ENCODE peak calls at places on chromosomes 16 and 17, in four cellular contexts. C is A549, I is HepG2, L is H1. N is an unnamed sample.

GRCh38 chr16:2904922-2905240 is 6.8 kb upstream of the FLYWCH1 start:
- DNase-seq in C (no peak), I (no peak), L (no peak), N (no peak)

GRCh38 chr16:79897444-79898146 is 297.1 kb upstream of the MAF start:
- DNase-seq in C (peak; percentile 44), I (peak; percentile 94), L (no peak), N (no peak)

GRCh38 chr16:56985962-56986360 is 3.4 kb upstream of the NLRC5 start:
- DNase-seq in C (no peak), I (no peak), L (no peak), N (no peak)

GRCh38 chr16:82773018-82773417 is 146.2 kb downstream of the CDH13 start:
- DNase-seq in C (no peak), I (no peak), L (no peak), N (no peak)

GRCh38 chr16:67028167-67028554 is 788 bp upstream of the CBFB start:
- DNase-seq in C (no peak), I (no peak), L (no peak), N (no peak)

GRCh38 chr16:10523025-10523424 is 57.4 kb downstream of the EMP2 start:
- DNase-seq in C (no peak), I (no peak), L (no peak), N (no peak)

GRCh38 chr17:1762906-1763829 is 1.3 kb downstream of the SERPINF1 start:
- DNase-seq in C (peak; percentile 38), I (peak; percentile 99), L (peak; percentile 64), N (no peak)

GRCh38 chr16:89093602-89094251 is at the start of gene ACSF3:
- DNase-seq in C (peak; percentile 60), I (no peak), L (peak; percentile 71), N (no peak)

GRCh38 chr16:77816293-77816692 is 27.9 kb downstream of the VAT1L start:
- DNase-seq in C (no peak), I (no peak), L (no peak), N (no peak)

GRCh38 chr17:82226809-82227628 is 1.8 kb upstream of the SLC16A3 start:
- DNase-seq in C (no peak), I (no peak), L (no peak), N (no peak)

GRCh38 chr17:33277436-33278100 is 15.5 kb downstream of the ASIC2 start:
- DNase-seq in C (no peak), I (no peak), L (no peak), N (no peak)

GRCh38 chr17:7191571-7192270 is 12.6 kb upstream of the ASGR1 start:
- DNase-seq in C (peak; percentile 51), I (peak; percentile 50), L (peak; percentile 86), N (no peak)

GRCh38 chr16:52592778-52593177 is 45.8 kb upstream of the TOX3 start:
- DNase-seq in C (no peak), I (no peak), L (no peak), N (no peak)

GRCh38 chr17:52148969-52149351 is 9.6 kb downstream of the CA10 start:
- DNase-seq in C (no peak), I (no peak), L (no peak), N (no peak)

GRCh38 chr17:4475001-4475400 is 23.7 kb upstream of the SPNS2 start:
- DNase-seq in C (no peak), I (no peak), L (no peak), N (no peak)

GRCh38 chr17:4474093-4474492 is 24.6 kb upstream of the SPNS2 start:
- DNase-seq in C (no peak), I (no peak), L (no peak), N (no peak)

GRCh38 chr17:4475463-4475862 is 23.2 kb upstream of the SPNS2 start:
- DNase-seq in C (no peak), I (no peak), L (no peak), N (no peak)

GRCh38 chr17:4469552-4469951 is 29.1 kb upstream of the SPNS2 start:
- DNase-seq in C (no peak), I (no peak), L (no peak), N (no peak)

GRCh38 chr17:4472281-4472680 is 26.4 kb upstream of the SPNS2 start:
- DNase-seq in C (no peak), I (no peak), L (no peak), N (no peak)
- TF ChIP-seq KDM1A in C (no peak), I (no peak), L (no peak), N (no peak)

DNA sequence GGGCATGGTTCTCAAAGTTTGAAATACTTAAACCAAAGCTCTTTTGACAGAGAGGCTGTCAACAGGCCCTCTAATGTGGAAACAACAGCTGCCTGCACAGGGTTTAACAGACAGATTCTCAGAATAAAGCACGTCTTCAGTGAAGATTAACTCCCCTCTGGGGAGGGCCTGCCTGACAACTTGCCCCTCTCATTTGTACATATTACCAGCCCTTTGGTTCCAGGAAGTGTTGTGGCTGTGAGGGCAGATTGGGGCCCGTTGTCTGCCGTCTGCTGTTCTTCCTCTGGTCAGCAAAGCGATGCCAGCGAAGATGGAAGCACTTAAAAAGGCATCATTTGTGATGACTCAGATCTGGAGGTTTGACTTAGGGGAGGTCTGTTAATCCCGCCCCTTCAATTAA is 177.1 kb upstream of the IRX6 start:
- DNase-seq in C (no peak), I (no peak), L (no peak), N (no peak)
- TF ChIP-seq KDM1A in C (no peak), I (no peak), L (no peak), N (no peak)

GRCh38 chr17:58308173-58308984 is 20.2 kb downstream of the TSPOAP1 start:
- DNase-seq in C (peak; percentile 35), I (peak; percentile 39), L (peak; percentile 86), N (no peak)
- TF ChIP-seq KDM1A in C (no peak), I (no peak), L (no peak), N (no peak)

DNA sequence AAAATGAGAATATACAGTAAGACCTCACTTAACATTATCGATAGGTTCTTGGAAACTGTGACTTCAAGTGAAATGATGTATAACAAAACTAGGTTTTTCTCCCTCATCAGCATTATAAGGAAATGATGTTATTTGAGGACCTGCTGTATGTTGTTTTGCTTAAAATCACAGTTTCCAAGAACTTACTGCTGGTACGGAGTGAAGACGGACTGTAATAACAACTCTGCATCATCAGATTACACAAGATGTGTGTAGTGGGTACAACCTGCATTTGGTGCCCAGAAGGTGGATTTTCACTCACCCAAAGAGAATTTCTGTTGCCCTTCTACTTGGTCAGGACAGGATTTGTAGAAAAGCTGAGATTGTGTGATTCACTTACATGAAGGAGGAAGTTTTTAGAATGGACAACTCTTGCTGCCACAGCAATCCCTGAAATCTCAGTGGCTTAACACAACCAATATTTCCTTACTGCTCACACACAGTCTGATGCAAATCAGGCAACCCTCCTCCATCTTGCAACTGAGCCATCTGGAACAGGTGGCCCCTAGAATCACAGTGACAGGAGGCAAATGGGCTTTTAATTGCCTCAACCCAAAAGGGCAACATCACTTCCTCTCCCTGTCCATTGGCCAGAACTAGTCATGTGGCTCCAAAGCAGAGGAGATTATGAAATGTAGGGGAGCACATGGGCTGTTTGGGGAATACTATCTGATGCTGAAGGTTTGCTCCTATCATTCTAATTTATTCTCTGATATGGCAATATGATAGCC is 67.6 kb upstream of the CACNG5 start:
- DNase-seq in C (no peak), I (no peak), L (no peak), N (no peak)
- TF ChIP-seq KDM1A in C (no peak), I (no peak), L (no peak), N (no peak)

DNA sequence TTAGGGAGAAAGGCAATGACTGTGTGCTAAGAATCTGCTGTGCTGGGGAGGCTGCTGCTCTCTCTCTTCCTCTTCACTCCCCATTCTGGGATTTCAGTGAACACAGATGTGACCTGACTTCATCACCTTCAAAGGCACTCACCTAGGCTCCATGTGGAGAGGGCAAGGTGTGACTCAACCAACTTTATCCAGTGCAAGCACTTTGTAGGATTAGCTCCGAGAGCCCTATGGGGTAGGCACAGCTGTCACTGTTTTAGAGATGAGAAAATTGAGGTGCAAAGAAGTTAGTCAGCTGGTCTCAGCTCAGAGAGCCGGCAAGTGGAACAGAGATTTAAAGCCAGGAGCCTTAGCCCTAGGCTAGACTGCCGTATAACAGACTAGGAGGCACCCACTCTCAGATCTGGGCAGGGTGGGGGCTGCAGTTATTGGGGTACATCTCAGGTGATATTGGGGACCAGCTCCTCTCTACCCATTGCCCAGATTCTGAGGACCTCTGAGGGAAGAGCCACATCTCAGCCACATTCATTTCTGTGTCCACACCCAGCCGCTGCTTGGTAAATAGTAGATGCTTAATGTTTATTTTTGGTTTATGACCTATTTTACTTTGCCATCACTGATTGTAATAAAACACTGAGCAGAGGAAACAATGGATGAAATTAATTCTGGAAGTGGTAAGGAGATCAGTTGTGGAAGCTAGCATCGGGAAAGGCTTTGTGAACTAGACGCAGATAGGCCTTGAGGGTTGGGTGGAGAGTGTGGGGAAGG is 138.8 kb downstream of the CCDC182 start:
- DNase-seq in C (no peak), I (no peak), L (no peak), N (no peak)
- TF ChIP-seq KDM1A in C (no peak), I (no peak), L (no peak), N (no peak)

DNA sequence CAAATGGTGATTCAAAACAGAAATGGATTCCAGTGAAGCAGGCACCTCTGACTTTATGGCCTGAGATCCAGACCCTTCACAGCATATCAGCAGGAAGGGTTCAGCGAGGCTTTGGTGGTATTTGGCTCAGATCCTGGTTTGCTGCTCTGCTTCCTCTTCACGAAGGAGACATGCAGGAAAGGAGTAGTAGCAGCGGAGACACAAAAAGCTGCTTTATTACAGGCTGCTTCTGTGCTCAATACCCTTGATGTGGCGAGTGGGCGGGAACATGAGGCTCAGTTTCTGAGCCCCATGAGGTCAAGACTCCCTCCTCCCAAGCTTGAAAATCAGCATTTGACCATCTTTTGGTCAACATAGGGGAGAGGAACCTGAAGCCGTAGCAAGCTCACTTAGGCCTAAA is 213.3 kb upstream of the AXIN2 start:
- DNase-seq in C (no peak), I (no peak), L (no peak), N (no peak)
- TF ChIP-seq KDM1A in C (no peak), I (no peak), L (no peak), N (no peak)